ENCODE peak calls at places on chromosomes 12 and 14, in ten cellular contexts. F is BE2C; L is body of pancreas; Y is CD4-positive, CD25-positive, alpha-beta regulatory T cell; Z is effector memory CD4-positive, alpha-beta T cell; I is colonic mucosa; B is iPS DF 6.9; Q is tibial nerve; X is CD8-positive, alpha-beta memory T cell; E is hepatocyte. C is an unnamed sample. For H3K9me3, the result is how much of the 10 kb centered on the place peaks cover.

GRCh38 chr12:113479578-113480335 is 8.1 kb upstream of the LHX5 start:
- DNase-seq in F (no peak), L (peak), Y (peak), Z (no peak), I (peak), B (no peak), Q (no peak), X (no peak), E (peak), C (no peak)

GRCh38 chr14:35959835-35960234 is 133.7 kb downstream of the BRMS1L start:
- DNase-seq in F (no peak), L (no peak), Y (peak), Z (no peak), I (no peak), B (no peak), Q (no peak), X (no peak), E (no peak), C (no peak)

GRCh38 chr14:36097356-36097755 is 79.2 kb downstream of the PTCSC3 start:
- DNase-seq in F (no peak), L (no peak), Y (no peak), Z (no peak), I (no peak), B (no peak), Q (no peak), X (no peak), E (no peak), C (no peak)

GRCh38 chr12:70448371-70448770 is 82.3 kb downstream of the KCNMB4 start:
- DNase-seq in F (no peak), L (no peak), Y (no peak), Z (no peak), I (no peak), B (no peak), Q (no peak), X (no peak), E (no peak), C (no peak)

GRCh38 chr12:2248087-2248900 is 195.5 kb downstream of the CACNA1C start:
- DNase-seq in F (no peak), L (no peak), Y (no peak), Z (no peak), I (no peak), B (no peak), Q (no peak), X (no peak), E (peak), C (no peak)

GRCh38 chr14:25371053-25371452 is 321.1 kb upstream of the STXBP6 start:
- DNase-seq in F (no peak), L (no peak), Y (no peak), Z (no peak), I (no peak), B (no peak), Q (no peak), X (no peak), E (no peak), C (no peak)

GRCh38 chr12:43571885-43572284 is 19.9 kb upstream of the ADAMTS20 start:
- DNase-seq in F (no peak), L (no peak), Y (no peak), Z (no peak), I (no peak), B (no peak), Q (no peak), X (no peak), E (no peak), C (no peak)

GRCh38 chr14:68519788-68520187 is 273.1 kb downstream of the ZFP36L1 start:
- DNase-seq in F (no peak), L (no peak), Y (peak), Z (no peak), I (no peak), B (no peak), Q (no peak), X (no peak), E (no peak), C (no peak)

GRCh38 chr12:96212456-96213375 is 18.5 kb downstream of the ELK3 start:
- DNase-seq in F (no peak), L (no peak), Y (no peak), Z (no peak), I (no peak), B (no peak), Q (no peak), X (no peak), E (no peak), C (no peak)

GRCh38 chr14:64109821-64110554 is 184.2 kb downstream of the ESR2 start:
- DNase-seq in F (no peak), L (no peak), Y (no peak), Z (no peak), I (no peak), B (no peak), Q (no peak), X (no peak), E (no peak), C (no peak)

GRCh38 chr14:83534995-83535394 is 1994.9 kb upstream of the FLRT2 start:
- DNase-seq in F (no peak), L (no peak), Y (no peak), Z (no peak), I (no peak), B (no peak), Q (no peak), X (no peak), E (no peak), C (no peak)

GRCh38 chr14:90518941-90519256 is 122.1 kb downstream of the CALM1 start:
- DNase-seq in F (no peak), L (no peak), Y (peak), Z (peak), I (peak), B (peak), Q (no peak), X (peak), E (peak), C (peak)

GRCh38 chr14:38309522-38310262 is 53.8 kb upstream of the CLEC14A start:
- DNase-seq in F (no peak), L (no peak), Y (no peak), Z (no peak), I (no peak), B (no peak), Q (no peak), X (no peak), E (no peak), C (no peak)

GRCh38 chr12:91890742-91891141 is 254.9 kb downstream of the BTG1 start:
- DNase-seq in F (no peak), L (no peak), Y (no peak), Z (no peak), I (no peak), B (no peak), Q (no peak), X (no peak), E (no peak), C (no peak)

GRCh38 chr12:3319723-3320492 is 171.1 kb upstream of the PRMT8 start:
- DNase-seq in F (no peak), L (no peak), Y (no peak), Z (no peak), I (no peak), B (no peak), Q (no peak), X (no peak), E (no peak), C (no peak)

GRCh38 chr12:6089041-6089823 is 35.2 kb downstream of the VWF start:
- DNase-seq in F (no peak), L (peak), Y (no peak), Z (no peak), I (no peak), B (peak), Q (no peak), X (no peak), E (peak), C (no peak)

GRCh38 chr14:52312872-52313492 is 1.1 kb upstream of the PTGER2 start:
- DNase-seq in F (no peak), L (no peak), Y (no peak), Z (no peak), I (no peak), B (no peak), Q (no peak), X (no peak), E (peak), C (no peak)

GRCh38 chr14:79576434-79576833 is 634.9 kb downstream of the DIO2 start:
- DNase-seq in F (no peak), L (no peak), Y (no peak), Z (no peak), I (no peak), B (no peak), Q (no peak), X (no peak), E (no peak), C (no peak)

GRCh38 chr12:107900588-107900987 is 126.1 kb downstream of the ASCL4 start:
- DNase-seq in F (peak), L (no peak), Y (no peak), Z (no peak), I (no peak), B (no peak), Q (no peak), X (no peak), E (no peak), C (no peak)

GRCh38 chr14:95233702-95234241 is 76.4 kb upstream of the DICER1 start:
- DNase-seq in F (no peak), L (peak), Y (no peak), Z (no peak), I (no peak), B (no peak), Q (peak), X (no peak), E (no peak), C (no peak)

GRCh38 chr12:58487280-58488141 is 432.8 kb downstream of the LRIG3 start:
- DNase-seq in F (no peak), L (no peak), Y (no peak), Z (no peak), I (no peak), B (no peak), Q (no peak), X (no peak), E (no peak), C (no peak)

GRCh38 chr14:82122678-82123077 is 589.0 kb upstream of the SEL1L start:
- DNase-seq in F (no peak), L (no peak), Y (no peak), Z (no peak), I (no peak), B (no peak), Q (no peak), X (no peak), E (no peak), C (no peak)

DNA sequence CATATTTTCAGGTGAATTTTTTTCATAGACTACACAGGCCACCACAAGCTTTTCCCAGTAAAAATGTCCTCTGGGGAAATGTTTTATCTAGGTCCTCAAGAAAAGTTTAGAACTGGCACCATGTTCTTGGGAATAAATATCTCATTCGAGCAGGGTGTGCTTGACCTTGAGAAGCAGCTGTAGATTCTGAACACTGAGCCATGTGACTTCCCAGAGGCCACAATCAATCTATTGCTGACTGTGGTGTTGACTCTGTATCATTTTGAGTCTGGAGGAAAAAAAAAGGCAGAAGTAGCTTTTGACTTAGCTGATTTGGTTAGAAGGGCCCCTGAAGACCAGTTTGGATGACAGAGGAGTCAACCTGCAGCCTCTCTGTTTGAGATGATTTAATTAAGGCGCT is 592.3 kb upstream of the SEL1L start:
- DNase-seq in F (no peak), L (peak), Y (no peak), Z (no peak), I (no peak), B (no peak), Q (no peak), X (no peak), E (no peak), C (no peak)
- H3K9me3 ChIP-seq in F (under half), L (under half), Y (under half), Z (under half), I (under half), B (under half), Q (under half), X (under half), E (under half), C (under half)

GRCh38 chr12:133129368-133130037 is 571 bp downstream of the ZNF891 start:
- DNase-seq in F (no peak), L (no peak), Y (peak), Z (no peak), I (no peak), B (no peak), Q (no peak), X (no peak), E (no peak), C (no peak)
- H3K9me3 ChIP-seq in F (under half), L (under half), Y (half or more), Z (under half), I (under half), B (under half), Q (under half), X (under half), E (under half), C (under half)

GRCh38 chr14:61190341-61190740 is 90.8 kb downstream of the TMEM30B start:
- DNase-seq in F (no peak), L (no peak), Y (no peak), Z (no peak), I (no peak), B (no peak), Q (no peak), X (no peak), E (no peak), C (no peak)
- H3K9me3 ChIP-seq in F (under half), L (under half), Y (under half), Z (under half), I (under half), B (under half), Q (under half), X (under half), E (under half), C (under half)

GRCh38 chr12:29306682-29307081 is 74.3 kb downstream of the ERGIC2 start:
- DNase-seq in F (no peak), L (no peak), Y (no peak), Z (no peak), I (no peak), B (no peak), Q (no peak), X (no peak), E (no peak), C (no peak)

GRCh38 chr12:29310899-29311298 is 70.1 kb downstream of the ERGIC2 start:
- DNase-seq in F (no peak), L (no peak), Y (no peak), Z (no peak), I (no peak), B (no peak), Q (no peak), X (no peak), E (no peak), C (no peak)

GRCh38 chr12:29309320-29309902 is 71.6 kb downstream of the ERGIC2 start:
- DNase-seq in F (no peak), L (no peak), Y (peak), Z (no peak), I (no peak), B (no peak), Q (no peak), X (no peak), E (peak), C (no peak)

GRCh38 chr12:29304388-29304787 is 76.6 kb downstream of the ERGIC2 start:
- DNase-seq in F (no peak), L (no peak), Y (no peak), Z (no peak), I (no peak), B (no peak), Q (no peak), X (no peak), E (no peak), C (no peak)

GRCh38 chr12:29306267-29306666 is 74.7 kb downstream of the ERGIC2 start:
- DNase-seq in F (no peak), L (no peak), Y (no peak), Z (no peak), I (no peak), B (no peak), Q (no peak), X (no peak), E (no peak), C (no peak)
- H3K9me3 ChIP-seq in F (under half), L (under half), Y (under half), Z (under half), I (under half), B (under half), Q (under half), X (under half), E (under half), C (under half)

DNA sequence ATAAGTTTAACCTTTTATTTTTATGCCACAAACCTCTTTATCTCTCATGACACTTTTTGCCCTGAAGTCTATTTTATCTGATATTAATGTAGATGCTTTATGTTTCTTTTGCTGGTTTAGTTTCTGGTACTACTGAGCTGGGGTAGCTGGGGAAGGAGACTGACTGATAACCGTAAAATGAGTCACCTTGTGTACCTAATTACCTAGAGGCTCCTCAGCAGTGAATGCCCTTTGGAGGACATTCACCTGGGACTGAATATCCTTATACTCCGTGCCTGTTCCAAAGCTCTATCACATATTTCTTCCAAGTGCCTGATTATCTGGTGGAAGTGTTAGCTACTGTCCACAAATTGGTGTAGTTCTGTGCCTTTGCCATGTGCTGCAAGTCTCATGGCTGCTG is 13.9 kb downstream of the ATL1 start:
- DNase-seq in F (no peak), L (no peak), Y (no peak), Z (no peak), I (no peak), B (no peak), Q (no peak), X (no peak), E (peak), C (no peak)
- H3K9me3 ChIP-seq in F (under half), L (under half), Y (under half), Z (under half), I (under half), B (under half), Q (under half), X (under half), E (under half), C (under half)

DNA sequence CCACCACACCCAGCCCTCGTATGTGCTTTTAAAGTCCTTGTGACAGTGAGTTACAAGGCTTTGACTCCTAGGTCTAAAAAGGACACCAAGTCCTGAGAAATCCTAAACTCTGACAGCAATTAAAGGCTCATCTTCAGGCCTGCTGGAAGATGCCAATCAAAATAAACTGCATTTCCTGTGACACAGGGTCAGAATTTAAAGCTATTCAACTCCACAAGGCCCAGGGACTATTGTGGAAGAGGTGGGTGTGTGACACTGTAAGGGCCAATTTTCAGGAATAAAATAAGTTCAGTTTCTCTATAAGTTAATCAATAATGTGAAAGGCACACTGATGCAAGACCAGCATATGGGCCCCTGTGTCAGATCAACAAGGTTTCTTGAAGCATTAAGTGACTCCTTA is 69.5 kb upstream of the HECTD1 start:
- DNase-seq in F (no peak), L (no peak), Y (no peak), Z (no peak), I (no peak), B (no peak), Q (no peak), X (no peak), E (no peak), C (no peak)
- H3K9me3 ChIP-seq in F (under half), L (under half), Y (under half), Z (under half), I (under half), B (under half), Q (under half), X (under half), E (under half), C (under half)

GRCh38 chr12:132536102-132536876 is 46.3 kb downstream of the FBRSL1 start:
- DNase-seq in F (no peak), L (no peak), Y (no peak), Z (no peak), I (no peak), B (no peak), Q (no peak), X (no peak), E (no peak), C (no peak)
- H3K9me3 ChIP-seq in F (under half), L (under half), Y (under half), Z (under half), I (under half), B (under half), Q (under half), X (under half), E (under half), C (under half)

GRCh38 chr12:123388948-123389559 is 5.1 kb downstream of the KMT5A start:
- DNase-seq in F (peak), L (no peak), Y (no peak), Z (no peak), I (no peak), B (no peak), Q (no peak), X (no peak), E (no peak), C (no peak)

GRCh38 chr12:123388218-123388947 is 4.5 kb downstream of the KMT5A start:
- DNase-seq in F (peak), L (peak), Y (peak), Z (peak), I (peak), B (no peak), Q (peak), X (peak), E (peak), C (peak)

GRCh38 chr12:123391546-123392343 is 7.8 kb downstream of the KMT5A start:
- DNase-seq in F (no peak), L (no peak), Y (no peak), Z (no peak), I (no peak), B (no peak), Q (no peak), X (no peak), E (no peak), C (no peak)

GRCh38 chr12:123389560-123390351 is 5.8 kb downstream of the KMT5A start:
- DNase-seq in F (peak), L (peak), Y (peak), Z (no peak), I (peak), B (no peak), Q (no peak), X (peak), E (peak), C (peak)

GRCh38 chr12:123390415-123391093 is 6.6 kb downstream of the KMT5A start:
- DNase-seq in F (no peak), L (no peak), Y (no peak), Z (no peak), I (no peak), B (no peak), Q (no peak), X (no peak), E (no peak), C (no peak)
- H3K9me3 ChIP-seq in F (under half), L (under half), Y (under half), Z (under half), I (under half), B (under half), Q (under half), X (under half), E (under half), C (under half)

GRCh38 chr14:104206281-104206904 is 68.0 kb downstream of the KIF26A start:
- DNase-seq in F (peak), L (no peak), Y (no peak), Z (no peak), I (peak), B (no peak), Q (no peak), X (no peak), E (peak), C (no peak)
- H3K9me3 ChIP-seq in F (under half), L (under half), Y (under half), Z (under half), I (under half), B (under half), Q (under half), X (under half), E (under half), C (under half)

GRCh38 chr12:34348064-34348463 is 325.8 kb downstream of the ALG10 start:
- DNase-seq in F (no peak), L (no peak), Y (no peak), Z (no peak), I (no peak), B (no peak), Q (no peak), X (no peak), E (no peak), C (no peak)
- H3K9me3 ChIP-seq in F (under half), L (under half), Y (half or more), Z (under half), I (under half), B (under half), Q (under half), X (under half), E (under half), C (under half)